ENCODE peak calls at places on chromosomes 16 and 17, in five cellular contexts. One of them, this sample, is unnamed. For H3K4me1, the result is how much of the 10 kb centered on the place peaks cover.

GRCh38 chr16:2296662-2297505 is 29.0 kb upstream of the RNPS1 start:
- DNase-seq in body of pancreas: peak
- DNase-seq in suprapubic skin: no peak
- DNase-seq in uterus: no peak
- DNase-seq in sigmoid colon: no peak
- DNase-seq in this sample: peak

GRCh38 chr17:55813944-55814343 is 63.1 kb downstream of the PCTP start:
- DNase-seq in body of pancreas: no peak
- DNase-seq in suprapubic skin: no peak
- DNase-seq in uterus: no peak
- DNase-seq in sigmoid colon: no peak
- DNase-seq in this sample: no peak

GRCh38 chr16:74190292-74190691 is 106.3 kb upstream of the PSMD7 start:
- DNase-seq in body of pancreas: no peak
- DNase-seq in suprapubic skin: no peak
- DNase-seq in uterus: no peak
- DNase-seq in sigmoid colon: no peak
- DNase-seq in this sample: no peak

GRCh38 chr16:86202760-86203426 is 303.9 kb downstream of the IRF8 start:
- DNase-seq in body of pancreas: no peak
- DNase-seq in suprapubic skin: no peak
- DNase-seq in uterus: no peak
- DNase-seq in sigmoid colon: no peak
- DNase-seq in this sample: no peak

GRCh38 chr16:78984324-78984723 is 616.2 kb downstream of the MAF start:
- DNase-seq in body of pancreas: no peak
- DNase-seq in suprapubic skin: no peak
- DNase-seq in uterus: no peak
- DNase-seq in sigmoid colon: no peak
- DNase-seq in this sample: no peak

GRCh38 chr17:68291836-68292688 is 767 bp downstream of the ARSG start:
- DNase-seq in body of pancreas: peak
- DNase-seq in suprapubic skin: peak
- DNase-seq in uterus: peak
- DNase-seq in sigmoid colon: peak
- DNase-seq in this sample: peak

GRCh38 chr16:15752717-15753488 is 102.9 kb downstream of the NDE1 start:
- DNase-seq in body of pancreas: no peak
- DNase-seq in suprapubic skin: no peak
- DNase-seq in uterus: no peak
- DNase-seq in sigmoid colon: no peak
- DNase-seq in this sample: no peak

GRCh38 chr17:17058304-17058703 is 16.0 kb downstream of the MPRIP start:
- DNase-seq in body of pancreas: peak
- DNase-seq in suprapubic skin: peak
- DNase-seq in uterus: no peak
- DNase-seq in sigmoid colon: peak
- DNase-seq in this sample: no peak

GRCh38 chr16:56647641-56648431 is 3.9 kb upstream of the MT1B start:
- DNase-seq in body of pancreas: no peak
- DNase-seq in suprapubic skin: peak
- DNase-seq in uterus: no peak
- DNase-seq in sigmoid colon: no peak
- DNase-seq in this sample: no peak

GRCh38 chr16:24463196-24463945 is 76.0 kb upstream of the RBBP6 start:
- DNase-seq in body of pancreas: no peak
- DNase-seq in suprapubic skin: no peak
- DNase-seq in uterus: no peak
- DNase-seq in sigmoid colon: no peak
- DNase-seq in this sample: no peak

GRCh38 chr17:77831497-77832179 is 126.9 kb upstream of the TNRC6C start:
- DNase-seq in body of pancreas: no peak
- DNase-seq in suprapubic skin: peak
- DNase-seq in uterus: no peak
- DNase-seq in sigmoid colon: peak
- DNase-seq in this sample: no peak

GRCh38 chr17:61393904-61394629 is 5.6 kb upstream of the TBX2 start:
- DNase-seq in body of pancreas: no peak
- DNase-seq in suprapubic skin: no peak
- DNase-seq in uterus: no peak
- DNase-seq in sigmoid colon: no peak
- DNase-seq in this sample: no peak

GRCh38 chr16:81571175-81571574 is 126.6 kb downstream of the CMIP start:
- DNase-seq in body of pancreas: no peak
- DNase-seq in suprapubic skin: no peak
- DNase-seq in uterus: no peak
- DNase-seq in sigmoid colon: no peak
- DNase-seq in this sample: no peak

GRCh38 chr16:58119509-58119845 is 9.7 kb downstream of the CFAP20 start:
- DNase-seq in body of pancreas: no peak
- DNase-seq in suprapubic skin: no peak
- DNase-seq in uterus: no peak
- DNase-seq in sigmoid colon: no peak
- DNase-seq in this sample: no peak

GRCh38 chr17:78421534-78422266 is 43.3 kb downstream of the PGS1 start:
- DNase-seq in body of pancreas: peak
- DNase-seq in suprapubic skin: no peak
- DNase-seq in uterus: peak
- DNase-seq in sigmoid colon: peak
- DNase-seq in this sample: peak

GRCh38 chr17:50783193-50783660 is 15.9 kb upstream of the ANKRD40CL start:
- DNase-seq in body of pancreas: peak
- DNase-seq in suprapubic skin: peak
- DNase-seq in uterus: peak
- DNase-seq in sigmoid colon: peak
- DNase-seq in this sample: peak

GRCh38 chr17:73546770-73547345 is 97.4 kb downstream of the SDK2 start:
- DNase-seq in body of pancreas: no peak
- DNase-seq in suprapubic skin: no peak
- DNase-seq in uterus: no peak
- DNase-seq in sigmoid colon: no peak
- DNase-seq in this sample: peak

GRCh38 chr17:42097691-42098661 is at the start of gene ZNF385C:
- DNase-seq in body of pancreas: no peak
- DNase-seq in suprapubic skin: no peak
- DNase-seq in uterus: no peak
- DNase-seq in sigmoid colon: no peak
- DNase-seq in this sample: no peak

GRCh38 chr17:15894258-15894657 is 50.7 kb upstream of the ADORA2B start:
- DNase-seq in body of pancreas: no peak
- DNase-seq in suprapubic skin: no peak
- DNase-seq in uterus: no peak
- DNase-seq in sigmoid colon: no peak
- DNase-seq in this sample: no peak

GRCh38 chr17:2931426-2931825 is 132.0 kb downstream of the OR1D5 start:
- DNase-seq in body of pancreas: no peak
- DNase-seq in suprapubic skin: no peak
- DNase-seq in uterus: no peak
- DNase-seq in sigmoid colon: no peak
- DNase-seq in this sample: no peak

GRCh38 chr16:57821149-57821971 is 19.1 kb upstream of the KIFC3 start:
- DNase-seq in body of pancreas: no peak
- DNase-seq in suprapubic skin: no peak
- DNase-seq in uterus: no peak
- DNase-seq in sigmoid colon: no peak
- DNase-seq in this sample: no peak

GRCh38 chr17:72219136-72219823 is 98.5 kb downstream of the SOX9 start:
- DNase-seq in body of pancreas: no peak
- DNase-seq in suprapubic skin: no peak
- DNase-seq in uterus: no peak
- DNase-seq in sigmoid colon: no peak
- DNase-seq in this sample: no peak

GRCh38 chr17:32558328-32558955 is 71.6 kb downstream of the CDK5R1 start:
- DNase-seq in body of pancreas: no peak
- DNase-seq in suprapubic skin: no peak
- DNase-seq in uterus: no peak
- DNase-seq in sigmoid colon: no peak
- DNase-seq in this sample: no peak

GRCh38 chr16:29968205-29968604 is 5.5 kb upstream of the TAOK2 start:
- DNase-seq in body of pancreas: no peak
- DNase-seq in suprapubic skin: no peak
- DNase-seq in uterus: no peak
- DNase-seq in sigmoid colon: no peak
- DNase-seq in this sample: no peak

GRCh38 chr17:47239663-47240374 is 13.8 kb upstream of the ITGB3 start:
- DNase-seq in body of pancreas: peak
- DNase-seq in suprapubic skin: peak
- DNase-seq in uterus: peak
- DNase-seq in sigmoid colon: peak
- DNase-seq in this sample: peak

GRCh38 chr17:78131172-78132085 is 858 bp downstream of the TMC8 start:
- DNase-seq in body of pancreas: peak
- DNase-seq in suprapubic skin: peak
- DNase-seq in uterus: no peak
- DNase-seq in sigmoid colon: no peak
- DNase-seq in this sample: no peak

GRCh38 chr16:1019234-1019933 is 37.8 kb downstream of the SOX8 start:
- DNase-seq in body of pancreas: peak
- DNase-seq in suprapubic skin: no peak
- DNase-seq in uterus: no peak
- DNase-seq in sigmoid colon: no peak
- DNase-seq in this sample: peak

GRCh38 chr17:77328823-77329740 is 188.3 kb downstream of the SEC14L1 start:
- DNase-seq in body of pancreas: peak
- DNase-seq in suprapubic skin: peak
- DNase-seq in uterus: no peak
- DNase-seq in sigmoid colon: peak
- DNase-seq in this sample: no peak

GRCh38 chr17:18039535-18040286 is 503 bp downstream of the GID4 start:
- DNase-seq in body of pancreas: peak
- DNase-seq in suprapubic skin: no peak
- DNase-seq in uterus: peak
- DNase-seq in sigmoid colon: peak
- DNase-seq in this sample: no peak

GRCh38 chr16:20673882-20674683 is 23.4 kb downstream of the ACSM1 start:
- DNase-seq in body of pancreas: no peak
- DNase-seq in suprapubic skin: no peak
- DNase-seq in uterus: peak
- DNase-seq in sigmoid colon: no peak
- DNase-seq in this sample: no peak

GRCh38 chr17:32348483-32348800 is 1.5 kb upstream of the ZNF207 start:
- DNase-seq in body of pancreas: no peak
- DNase-seq in suprapubic skin: no peak
- DNase-seq in uterus: no peak
- DNase-seq in sigmoid colon: no peak
- DNase-seq in this sample: no peak

GRCh38 chr17:77503916-77504651 is 363.3 kb downstream of the SEC14L1 start:
- DNase-seq in body of pancreas: no peak
- DNase-seq in suprapubic skin: no peak
- DNase-seq in uterus: peak
- DNase-seq in sigmoid colon: peak
- DNase-seq in this sample: no peak

GRCh38 chr16:46932802-46933201 is 40.7 kb downstream of the DNAJA2 start:
- DNase-seq in body of pancreas: no peak
- DNase-seq in suprapubic skin: no peak
- DNase-seq in uterus: no peak
- DNase-seq in sigmoid colon: no peak
- DNase-seq in this sample: no peak

GRCh38 chr17:83095016-83095415 is 15.6 kb downstream of the METRNL start:
- DNase-seq in body of pancreas: no peak
- DNase-seq in suprapubic skin: no peak
- DNase-seq in uterus: no peak
- DNase-seq in sigmoid colon: no peak
- DNase-seq in this sample: no peak
- H3K4me1 ChIP-seq in body of pancreas: half or more
- H3K4me1 ChIP-seq in suprapubic skin: half or more
- H3K4me1 ChIP-seq in uterus: under half
- H3K4me1 ChIP-seq in sigmoid colon: under half
- H3K4me1 ChIP-seq in this sample: under half

GRCh38 chr17:35587074-35587961 is at the start of gene AP2B1:
- DNase-seq in body of pancreas: peak
- DNase-seq in suprapubic skin: peak
- DNase-seq in uterus: peak
- DNase-seq in sigmoid colon: peak
- DNase-seq in this sample: peak
- TF ChIP-seq POLR2A in body of pancreas: peak
- TF ChIP-seq POLR2A in suprapubic skin: no peak
- TF ChIP-seq POLR2A in uterus: peak
- TF ChIP-seq POLR2A in sigmoid colon: peak
- TF ChIP-seq POLR2A in this sample: peak

GRCh38 chr16:28567292-28567691 is 13.6 kb downstream of the SGF29 start:
- DNase-seq in body of pancreas: no peak
- DNase-seq in suprapubic skin: no peak
- DNase-seq in uterus: no peak
- DNase-seq in sigmoid colon: no peak
- DNase-seq in this sample: no peak

GRCh38 chr16:28562199-28562598 is 8.5 kb downstream of the SGF29 start:
- DNase-seq in body of pancreas: no peak
- DNase-seq in suprapubic skin: no peak
- DNase-seq in uterus: no peak
- DNase-seq in sigmoid colon: no peak
- DNase-seq in this sample: no peak

GRCh38 chr16:28561557-28562187 is 8.0 kb downstream of the SGF29 start:
- DNase-seq in body of pancreas: no peak
- DNase-seq in suprapubic skin: no peak
- DNase-seq in uterus: no peak
- DNase-seq in sigmoid colon: no peak
- DNase-seq in this sample: no peak

GRCh38 chr16:28569011-28569410 is 15.3 kb downstream of the SGF29 start:
- DNase-seq in body of pancreas: no peak
- DNase-seq in suprapubic skin: no peak
- DNase-seq in uterus: no peak
- DNase-seq in sigmoid colon: no peak
- DNase-seq in this sample: no peak

DNA sequence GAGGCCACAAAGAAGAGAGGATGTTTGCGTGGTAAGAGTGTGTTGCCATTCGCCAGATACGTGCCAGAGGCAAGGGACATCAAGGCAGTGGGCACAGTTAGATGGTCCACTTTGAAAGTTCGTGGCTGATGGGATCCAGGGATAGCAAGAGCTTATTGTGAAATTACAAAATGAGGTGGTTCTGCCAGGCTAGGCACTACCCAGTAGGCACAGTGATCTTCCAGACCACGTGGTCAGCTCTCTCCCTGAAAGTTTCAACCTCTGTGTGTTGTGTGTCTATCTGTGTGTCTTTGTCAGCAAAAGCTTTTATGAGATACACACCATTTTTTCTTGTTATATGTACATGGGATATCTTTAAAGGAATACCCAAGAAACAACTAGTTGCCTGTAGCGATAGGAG is 9.5 kb downstream of the SGF29 start:
- DNase-seq in body of pancreas: no peak
- DNase-seq in suprapubic skin: no peak
- DNase-seq in uterus: no peak
- DNase-seq in sigmoid colon: no peak
- DNase-seq in this sample: no peak
- H3K27ac ChIP-seq in body of pancreas: no peak
- H3K27ac ChIP-seq in suprapubic skin: no peak
- H3K27ac ChIP-seq in uterus: no peak
- H3K27ac ChIP-seq in sigmoid colon: no peak
- H3K27ac ChIP-seq in this sample: no peak

DNA sequence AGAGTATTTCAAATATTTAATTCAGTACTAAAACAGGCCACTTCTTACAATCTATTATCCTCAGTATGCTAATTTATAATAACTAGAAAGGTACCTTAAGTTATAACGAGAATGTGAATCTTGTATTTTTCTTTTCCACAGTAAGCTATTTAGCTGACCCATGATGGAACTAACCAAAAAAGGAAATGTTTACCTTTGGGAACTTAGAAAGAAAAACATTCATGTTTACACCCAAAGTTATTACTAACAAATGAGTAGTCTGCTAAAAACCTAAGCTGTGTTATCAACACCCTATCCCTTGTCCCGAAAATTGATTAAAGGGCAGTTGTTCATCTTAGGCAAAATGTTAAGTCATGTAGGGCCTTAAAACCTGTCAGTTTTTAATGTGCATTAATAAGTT is 8.1 kb downstream of the GNA13 start:
- DNase-seq in body of pancreas: no peak
- DNase-seq in suprapubic skin: no peak
- DNase-seq in uterus: no peak
- DNase-seq in sigmoid colon: no peak
- DNase-seq in this sample: no peak
- H3K4me1 ChIP-seq in body of pancreas: under half
- H3K4me1 ChIP-seq in suprapubic skin: half or more
- H3K4me1 ChIP-seq in uterus: under half
- H3K4me1 ChIP-seq in sigmoid colon: half or more
- H3K4me1 ChIP-seq in this sample: half or more

This sample was measured in gastrocnemius medialis.